ENCODE peak calls at places on chromosomes 7 and 10, in ten cellular contexts. X, I, C, W, U, S, R, O, K and B are unnamed samples.

GRCh38 chr7:29325508-29325907 is 130.9 kb downstream of the CHN2 start:
- DNase-seq in S (no peak), K (no peak), C (no peak), X (no peak), U (no peak), W (no peak), I (no peak), O (no peak), R (no peak), B (no peak)

GRCh38 chr7:140005754-140006503 is 56.8 kb downstream of the PARP12 start:
- DNase-seq in K (peak), O (no peak), I (peak), C (no peak), R (peak), U (no peak), X (no peak), W (no peak), S (no peak), B (no peak)

GRCh38 chr10:104824378-104825006 is 183.4 kb downstream of the SORCS3 start:
- DNase-seq in W (no peak), U (no peak), X (no peak), S (no peak), R (peak), I (peak), O (peak), C (no peak), K (no peak), B (no peak)

GRCh38 chr10:132036153-132036886 is 29.4 kb upstream of the JAKMIP3 start:
- DNase-seq in I (peak), W (no peak), C (no peak), S (peak), X (no peak), O (peak), K (no peak), U (no peak), R (peak), B (no peak)

GRCh38 chr10:79061441-79062315 is 7.1 kb upstream of the ZMIZ1 start:
- DNase-seq in R (no peak), S (no peak), K (no peak), W (no peak), O (peak), X (peak), U (peak), C (no peak), I (no peak), B (peak)

GRCh38 chr7:147279951-147280350 is 1163.3 kb downstream of the CNTNAP2 start:
- DNase-seq in O (no peak), I (no peak), X (no peak), R (no peak), W (no peak), U (no peak), K (peak), C (no peak), S (no peak), B (no peak)

GRCh38 chr10:111234903-111235302 is 158.1 kb downstream of the ADRA2A start:
- DNase-seq in R (no peak), U (no peak), O (no peak), C (no peak), K (no peak), S (no peak), X (no peak), W (no peak), I (no peak), B (no peak)

GRCh38 chr7:87347682-87348081 is 2.2 kb downstream of the CROT start:
- DNase-seq in R (no peak), C (no peak), W (no peak), I (no peak), X (no peak), S (no peak), U (no peak), K (no peak), O (no peak), B (no peak)

GRCh38 chr7:49643321-49643720 is 130.1 kb upstream of the VWC2 start:
- DNase-seq in U (no peak), S (peak), I (no peak), W (no peak), C (no peak), R (no peak), X (no peak), K (no peak), O (peak), B (peak)

GRCh38 chr7:24829787-24830186 is 72.5 kb upstream of the GSDME start:
- DNase-seq in S (no peak), C (no peak), I (no peak), K (no peak), O (no peak), R (peak), U (no peak), X (no peak), W (no peak), B (no peak)

GRCh38 chr7:2921748-2922147 is 77.6 kb upstream of the GNA12 start:
- DNase-seq in W (no peak), K (peak), R (no peak), U (no peak), X (no peak), S (no peak), C (no peak), I (peak), O (no peak), B (no peak)

GRCh38 chr10:123200510-123200909 is 46.3 kb downstream of the BUB3 start:
- DNase-seq in R (no peak), W (no peak), S (no peak), C (no peak), K (no peak), U (no peak), X (no peak), I (no peak), O (no peak), B (no peak)

GRCh38 chr10:42690449-42691360 is 52.3 kb upstream of the ZNF33B start:
- DNase-seq in S (no peak), O (no peak), U (no peak), R (no peak), I (no peak), W (no peak), X (no peak), C (no peak), K (peak), B (peak)

GRCh38 chr7:140327261-140327661 is 71.1 kb downstream of the SLC37A3 start:
- DNase-seq in X (no peak), S (no peak), I (no peak), W (no peak), R (no peak), C (no peak), K (no peak), O (no peak), U (no peak), B (no peak)

GRCh38 chr7:16615234-16615633 is 30.3 kb downstream of the ANKMY2 start:
- DNase-seq in O (no peak), X (no peak), W (no peak), S (no peak), I (no peak), C (no peak), K (no peak), R (no peak), U (no peak), B (no peak)

GRCh38 chr10:123522702-123523312 is 143.3 kb upstream of the GPR26 start:
- DNase-seq in C (no peak), U (no peak), I (no peak), K (no peak), W (no peak), S (no peak), O (no peak), X (peak), R (no peak), B (no peak)

GRCh38 chr7:2717293-2717904 is 29.4 kb downstream of the AMZ1 start:
- DNase-seq in U (no peak), R (peak), W (no peak), K (no peak), I (peak), S (no peak), X (no peak), O (peak), C (no peak), B (no peak)

GRCh38 chr10:30528427-30528782 is 94.4 kb downstream of the MAP3K8 start:
- DNase-seq in I (no peak), W (no peak), U (no peak), S (no peak), R (no peak), O (no peak), K (no peak), C (no peak), X (no peak), B (no peak)

GRCh38 chr10:53601260-53601875 is 828.8 kb upstream of the MBL2 start:
- DNase-seq in O (no peak), I (peak), S (no peak), R (peak), C (no peak), K (peak), X (no peak), W (no peak), U (no peak), B (no peak)

GRCh38 chr7:80428161-80429054 is 83.5 kb downstream of the GNAT3 start:
- DNase-seq in R (peak), C (no peak), X (no peak), K (peak), I (peak), U (no peak), W (no peak), O (no peak), S (peak), B (peak)

GRCh38 chr7:132430863-132431822 is 145.1 kb downstream of the PLXNA4 start:
- DNase-seq in K (no peak), C (peak), U (peak), X (no peak), W (no peak), R (peak), O (no peak), I (peak), S (no peak), B (peak)

GRCh38 chr7:24936121-24936824 is 43.7 kb downstream of the OSBPL3 start:
- DNase-seq in O (no peak), K (no peak), C (peak), U (no peak), R (no peak), S (no peak), W (no peak), X (no peak), I (peak), B (no peak)

GRCh38 chr10:124342136-124342820 is 76.4 kb downstream of the OAT start:
- DNase-seq in X (peak), R (no peak), U (no peak), O (no peak), I (no peak), C (no peak), K (no peak), W (no peak), S (no peak), B (no peak)

GRCh38 chr7:156988605-156989185 is 21.8 kb downstream of the MNX1 start:
- DNase-seq in K (peak), C (no peak), O (no peak), R (peak), W (no peak), I (no peak), X (no peak), U (no peak), S (no peak), B (peak)

GRCh38 chr10:13338337-13339128 is 9.6 kb downstream of the SEPHS1 start:
- DNase-seq in S (no peak), I (no peak), C (peak), R (peak), X (no peak), O (no peak), W (no peak), K (no peak), U (no peak), B (no peak)

GRCh38 chr7:131961281-131961680 is 404.9 kb upstream of the PODXL start:
- DNase-seq in X (no peak), S (no peak), I (no peak), W (no peak), R (no peak), O (no peak), U (no peak), C (no peak), K (no peak), B (no peak)

GRCh38 chr7:142618655-142619351 is 130.5 kb upstream of the PRSS1 start:
- DNase-seq in U (no peak), X (no peak), S (no peak), C (no peak), R (no peak), K (no peak), I (no peak), W (no peak), O (no peak), B (no peak)

GRCh38 chr7:47390914-47391313 is 191.0 kb downstream of the TNS3 start:
- DNase-seq in R (no peak), K (no peak), O (no peak), U (peak), C (no peak), W (no peak), S (no peak), X (peak), I (no peak), B (no peak)

GRCh38 chr10:110803830-110804338 is 67.8 kb upstream of the PDCD4 start:
- DNase-seq in X (no peak), R (peak), I (peak), W (no peak), U (peak), S (no peak), K (peak), C (no peak), O (no peak), B (peak)

GRCh38 chr7:32888505-32888904 is 3.1 kb downstream of the KBTBD2 start:
- DNase-seq in U (no peak), K (no peak), S (no peak), X (no peak), I (no peak), O (no peak), C (no peak), W (no peak), R (no peak), B (no peak)

GRCh38 chr7:97003262-97004236 is 1.8 kb upstream of the DLX6 start:
- DNase-seq in S (no peak), R (no peak), X (no peak), I (no peak), O (no peak), U (no peak), C (no peak), K (no peak), W (no peak), B (no peak)

GRCh38 chr7:42883950-42884349 is 27.9 kb downstream of the C7orf25 start:
- DNase-seq in O (peak), I (peak), R (peak), K (no peak), C (no peak), S (no peak), W (no peak), X (no peak), U (no peak), B (no peak)

GRCh38 chr7:131300572-131301466 is 26.9 kb upstream of the MKLN1 start:
- DNase-seq in K (no peak), I (peak), R (peak), X (no peak), O (no peak), W (no peak), S (peak), C (no peak), U (no peak), B (no peak)

GRCh38 chr10:92241158-92241500 is 49.7 kb downstream of the CPEB3 start:
- DNase-seq in W (no peak), S (peak), U (no peak), C (no peak), O (no peak), R (no peak), I (peak), X (no peak), K (peak), B (peak)

GRCh38 chr10:5500910-5501309 is 1.5 kb upstream of the CALML5 start:
- DNase-seq in S (no peak), W (no peak), I (no peak), O (no peak), K (no peak), C (no peak), X (no peak), R (no peak), U (no peak), B (no peak)

GRCh38 chr7:126768836-126769235 is 483.9 kb downstream of the GRM8 start:
- DNase-seq in U (no peak), O (no peak), I (peak), R (no peak), K (no peak), X (no peak), C (no peak), S (no peak), W (no peak), B (no peak)

GRCh38 chr10:21172774-21173432 is 275.8 kb upstream of the NEBL start:
- DNase-seq in X (no peak), U (no peak), R (no peak), K (no peak), O (no peak), C (no peak), I (peak), S (peak), W (no peak), B (peak)

GRCh38 chr10:21171197-21171935 is 274.3 kb upstream of the NEBL start:
- DNase-seq in W (no peak), U (no peak), R (peak), O (no peak), S (no peak), K (no peak), C (no peak), I (peak), X (no peak), B (no peak)

GRCh38 chr10:21170216-21170615 is 273.1 kb upstream of the NEBL start:
- DNase-seq in W (no peak), K (no peak), X (no peak), R (no peak), C (no peak), S (no peak), U (no peak), O (no peak), I (no peak), B (no peak)

GRCh38 chr10:21173433-21173963 is 276.4 kb upstream of the NEBL start:
- DNase-seq in O (no peak), R (no peak), S (peak), K (no peak), C (no peak), X (no peak), I (no peak), W (no peak), U (no peak), B (peak)

DNA sequence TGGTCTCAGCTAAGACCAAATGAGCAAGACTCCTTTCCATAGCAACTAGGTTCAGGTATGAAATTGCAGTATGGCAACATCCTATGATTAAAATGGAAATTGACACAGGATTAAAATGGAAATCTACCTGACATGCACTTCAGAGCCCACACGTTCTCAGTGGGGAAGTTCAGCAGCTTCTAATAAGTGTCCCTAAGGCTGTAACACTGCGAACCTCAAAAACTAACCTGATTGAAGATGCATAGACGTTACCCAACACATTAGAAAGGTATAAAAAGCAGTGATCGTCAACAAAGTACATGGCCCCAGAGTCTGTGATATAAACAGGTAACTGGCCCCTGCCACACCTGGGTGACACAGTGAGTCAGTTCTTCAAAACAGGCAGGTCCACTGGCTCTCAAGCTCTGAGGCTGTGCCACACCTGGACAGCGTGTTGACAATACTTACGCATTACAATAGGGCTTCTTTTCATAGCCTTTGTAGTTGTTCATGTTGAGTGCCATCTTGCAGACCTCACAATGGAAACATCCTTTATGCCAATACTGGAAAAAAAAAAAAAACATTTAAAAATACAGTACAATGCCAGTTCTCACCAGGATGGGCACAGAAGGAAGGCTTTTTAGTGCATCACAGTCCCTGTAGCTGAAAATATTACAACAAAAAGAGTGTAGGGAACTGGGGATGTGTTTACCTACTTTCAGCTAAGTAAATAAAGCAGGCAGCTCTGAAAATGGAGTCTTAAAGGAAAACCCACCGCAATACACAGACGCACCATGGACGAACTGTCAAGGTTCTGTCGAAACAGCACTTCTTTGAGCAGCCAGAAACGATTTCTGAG is 275.0 kb upstream of the NEBL start:
- DNase-seq in S (no peak), C (no peak), K (no peak), I (no peak), R (no peak), U (no peak), O (no peak), X (no peak), W (no peak), B (peak)
- H3K4me3 ChIP-seq in S (no peak), C (no peak), K (no peak), I (peak), R (peak), U (no peak), O (peak), X (peak), W (peak), B (no peak)

GRCh38 chr10:119688033-119688508 is 36.9 kb downstream of the BAG3 start:
- DNase-seq in U (no peak), K (peak), I (no peak), X (no peak), R (no peak), S (no peak), C (no peak), O (no peak), W (no peak), B (no peak)
- TF ChIP-seq CTCF in U (no peak), K (peak), I (no peak), X (no peak), R (no peak), S (no peak), C (no peak), O (no peak), W (no peak), B (no peak)

DNA sequence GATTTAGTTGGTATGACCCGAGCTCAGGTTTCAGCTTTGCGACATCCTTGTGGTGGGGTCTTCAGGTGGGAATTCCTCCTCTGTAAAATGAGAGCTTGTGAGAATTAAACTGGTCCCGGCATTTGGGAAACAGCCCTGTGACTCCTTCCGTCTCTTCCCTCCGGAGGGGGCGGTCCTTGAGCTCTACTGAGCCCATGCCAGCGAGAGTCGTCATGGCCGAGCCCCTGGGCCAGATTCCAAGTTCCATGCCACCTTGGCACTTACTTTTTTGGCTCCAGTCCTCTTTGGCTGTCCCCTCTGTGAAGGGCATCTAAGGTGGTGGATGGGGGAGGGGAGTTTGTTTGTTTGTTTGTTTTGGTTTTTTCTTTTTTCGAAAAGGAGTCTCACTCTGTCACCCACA is 47.6 kb downstream of the GTF2IRD1 start:
- DNase-seq in R (no peak), X (no peak), W (no peak), O (peak), C (no peak), U (no peak), K (no peak), S (peak), I (no peak), B (peak)
- H3K4me3 ChIP-seq in R (no peak), X (no peak), W (no peak), O (peak), C (no peak), U (no peak), K (no peak), S (no peak), I (no peak), B (no peak)

GRCh38 chr10:37976880-37977203 is 395 bp upstream of the ZNF25 start:
- DNase-seq in W (no peak), C (no peak), O (no peak), K (no peak), R (no peak), S (no peak), X (no peak), I (no peak), U (no peak), B (no peak)

GRCh38 chr10:37975407-37975991 is 948 bp downstream of the ZNF25 start:
- DNase-seq in U (no peak), K (no peak), C (no peak), X (no peak), W (no peak), S (no peak), O (no peak), R (peak), I (peak), B (no peak)

GRCh38 chr10:37972396-37972795 is 4.1 kb downstream of the ZNF25 start:
- DNase-seq in I (no peak), K (no peak), R (no peak), O (no peak), S (no peak), U (no peak), C (no peak), W (no peak), X (no peak), B (no peak)

DNA sequence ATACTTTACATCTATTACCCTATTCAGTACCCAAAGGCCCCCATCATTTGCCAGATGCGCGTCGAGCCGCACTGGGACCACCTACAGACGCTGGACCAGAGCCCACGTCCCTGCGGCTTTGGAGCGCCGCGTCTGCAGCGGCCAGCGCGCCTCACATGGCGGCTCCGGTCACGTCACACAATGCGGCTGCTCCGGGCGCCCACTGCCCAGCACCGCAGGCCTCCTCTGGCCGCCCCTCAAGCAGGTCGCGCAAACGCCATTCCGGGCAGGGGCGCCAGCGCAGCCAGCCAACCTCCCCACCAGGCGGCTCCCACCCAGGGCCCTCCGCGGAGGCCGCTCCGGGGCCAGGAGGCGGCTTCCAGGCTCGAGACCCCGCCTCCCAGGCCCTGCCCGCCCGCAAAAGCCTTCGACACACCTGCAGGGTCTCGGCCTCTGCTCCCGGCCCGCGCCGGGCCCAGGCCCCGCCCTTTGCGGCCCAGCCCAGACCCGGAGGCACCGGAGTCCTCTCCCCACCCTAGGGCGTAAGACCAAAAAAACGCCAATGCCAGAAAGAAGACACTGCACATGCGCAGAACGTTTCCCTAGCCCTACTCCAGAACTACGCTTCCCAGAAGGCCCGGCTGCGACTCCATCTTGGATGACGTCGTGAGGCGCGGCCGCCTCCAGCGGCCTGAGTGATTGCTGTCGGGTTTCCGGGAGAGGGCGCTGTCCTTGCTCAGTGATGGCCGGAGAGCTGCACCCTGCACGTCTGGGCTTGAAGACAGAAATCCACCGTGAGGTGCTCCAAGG is at the start of gene ZNF25:
- DNase-seq in R (peak), U (peak), S (peak), I (peak), W (peak), O (peak), X (peak), K (peak), C (peak), B (peak)
- TF ChIP-seq CTCF in R (peak), U (peak), S (peak), I (peak), W (peak), O (peak), X (peak), K (peak), C (peak), B (peak)